ENCODE peak calls at places on chromosome 20, in ten cellular contexts. One of them, this sample, is unnamed.

GRCh38 chr20:19265646-19266374 is 53.4 kb downstream of the SLC24A3 start:
- DNase-seq in tibial nerve: no peak
- DNase-seq in esophagus squamous epithelium: no peak
- DNase-seq in right lobe of liver: no peak
- DNase-seq in uterus: no peak
- DNase-seq in breast epithelium: no peak
- DNase-seq in neural progenitor cell: no peak
- DNase-seq in PC-3: no peak
- DNase-seq in hepatocyte: no peak
- DNase-seq in HCT116: no peak
- DNase-seq in this sample: no peak

GRCh38 chr20:46121531-46121930 is 3.4 kb downstream of the CD40 start:
- DNase-seq in tibial nerve: no peak
- DNase-seq in esophagus squamous epithelium: no peak
- DNase-seq in right lobe of liver: no peak
- DNase-seq in uterus: no peak
- DNase-seq in breast epithelium: no peak
- DNase-seq in neural progenitor cell: no peak
- DNase-seq in PC-3: no peak
- DNase-seq in hepatocyte: no peak
- DNase-seq in HCT116: no peak
- DNase-seq in this sample: no peak

GRCh38 chr20:58965270-58966064 is 15.6 kb upstream of the NELFCD start:
- DNase-seq in tibial nerve: no peak
- DNase-seq in esophagus squamous epithelium: no peak
- DNase-seq in right lobe of liver: no peak
- DNase-seq in uterus: no peak
- DNase-seq in breast epithelium: no peak
- DNase-seq in neural progenitor cell: peak
- DNase-seq in PC-3: no peak
- DNase-seq in hepatocyte: no peak
- DNase-seq in HCT116: no peak
- DNase-seq in this sample: no peak

GRCh38 chr20:38307371-38308046 is 3.6 kb downstream of the BPI start:
- DNase-seq in tibial nerve: no peak
- DNase-seq in esophagus squamous epithelium: no peak
- DNase-seq in right lobe of liver: no peak
- DNase-seq in uterus: no peak
- DNase-seq in breast epithelium: no peak
- DNase-seq in neural progenitor cell: peak
- DNase-seq in PC-3: no peak
- DNase-seq in hepatocyte: no peak
- DNase-seq in HCT116: no peak
- DNase-seq in this sample: no peak

GRCh38 chr20:58173091-58173490 is 55.4 kb downstream of the ANKRD60 start:
- DNase-seq in tibial nerve: no peak
- DNase-seq in esophagus squamous epithelium: no peak
- DNase-seq in right lobe of liver: no peak
- DNase-seq in uterus: no peak
- DNase-seq in breast epithelium: no peak
- DNase-seq in neural progenitor cell: no peak
- DNase-seq in PC-3: no peak
- DNase-seq in hepatocyte: no peak
- DNase-seq in HCT116: no peak
- DNase-seq in this sample: no peak

GRCh38 chr20:1711826-1712601 is 54.4 kb upstream of the SIRPG start:
- DNase-seq in tibial nerve: no peak
- DNase-seq in esophagus squamous epithelium: no peak
- DNase-seq in right lobe of liver: no peak
- DNase-seq in uterus: no peak
- DNase-seq in breast epithelium: no peak
- DNase-seq in neural progenitor cell: no peak
- DNase-seq in PC-3: no peak
- DNase-seq in hepatocyte: no peak
- DNase-seq in HCT116: no peak
- DNase-seq in this sample: no peak

GRCh38 chr20:51116765-51117686 is 94.1 kb upstream of the KCNG1 start:
- DNase-seq in tibial nerve: no peak
- DNase-seq in esophagus squamous epithelium: no peak
- DNase-seq in right lobe of liver: no peak
- DNase-seq in uterus: peak
- DNase-seq in breast epithelium: no peak
- DNase-seq in neural progenitor cell: no peak
- DNase-seq in PC-3: peak
- DNase-seq in hepatocyte: no peak
- DNase-seq in HCT116: no peak
- DNase-seq in this sample: no peak

GRCh38 chr20:51767018-51767866 is 948 bp downstream of the ATP9A start:
- DNase-seq in tibial nerve: peak
- DNase-seq in esophagus squamous epithelium: no peak
- DNase-seq in right lobe of liver: peak
- DNase-seq in uterus: peak
- DNase-seq in breast epithelium: peak
- DNase-seq in neural progenitor cell: peak
- DNase-seq in PC-3: peak
- DNase-seq in hepatocyte: peak
- DNase-seq in HCT116: peak
- DNase-seq in this sample: no peak

GRCh38 chr20:63441777-63442493 is 30.5 kb downstream of the KCNQ2 start:
- DNase-seq in tibial nerve: no peak
- DNase-seq in esophagus squamous epithelium: no peak
- DNase-seq in right lobe of liver: no peak
- DNase-seq in uterus: no peak
- DNase-seq in breast epithelium: no peak
- DNase-seq in neural progenitor cell: peak
- DNase-seq in PC-3: peak
- DNase-seq in hepatocyte: peak
- DNase-seq in HCT116: peak
- DNase-seq in this sample: peak

GRCh38 chr20:63438121-63438520 is 34.3 kb downstream of the KCNQ2 start:
- DNase-seq in tibial nerve: no peak
- DNase-seq in esophagus squamous epithelium: no peak
- DNase-seq in right lobe of liver: no peak
- DNase-seq in uterus: no peak
- DNase-seq in breast epithelium: no peak
- DNase-seq in neural progenitor cell: no peak
- DNase-seq in PC-3: no peak
- DNase-seq in hepatocyte: no peak
- DNase-seq in HCT116: no peak
- DNase-seq in this sample: no peak

GRCh38 chr20:63441136-63441776 is 31.2 kb downstream of the KCNQ2 start:
- DNase-seq in tibial nerve: no peak
- DNase-seq in esophagus squamous epithelium: no peak
- DNase-seq in right lobe of liver: no peak
- DNase-seq in uterus: no peak
- DNase-seq in breast epithelium: no peak
- DNase-seq in neural progenitor cell: no peak
- DNase-seq in PC-3: no peak
- DNase-seq in hepatocyte: no peak
- DNase-seq in HCT116: no peak
- DNase-seq in this sample: no peak

GRCh38 chr20:63440366-63440955 is 32.0 kb downstream of the KCNQ2 start:
- DNase-seq in tibial nerve: no peak
- DNase-seq in esophagus squamous epithelium: no peak
- DNase-seq in right lobe of liver: no peak
- DNase-seq in uterus: no peak
- DNase-seq in breast epithelium: no peak
- DNase-seq in neural progenitor cell: no peak
- DNase-seq in PC-3: no peak
- DNase-seq in hepatocyte: no peak
- DNase-seq in HCT116: no peak
- DNase-seq in this sample: no peak

DNA sequence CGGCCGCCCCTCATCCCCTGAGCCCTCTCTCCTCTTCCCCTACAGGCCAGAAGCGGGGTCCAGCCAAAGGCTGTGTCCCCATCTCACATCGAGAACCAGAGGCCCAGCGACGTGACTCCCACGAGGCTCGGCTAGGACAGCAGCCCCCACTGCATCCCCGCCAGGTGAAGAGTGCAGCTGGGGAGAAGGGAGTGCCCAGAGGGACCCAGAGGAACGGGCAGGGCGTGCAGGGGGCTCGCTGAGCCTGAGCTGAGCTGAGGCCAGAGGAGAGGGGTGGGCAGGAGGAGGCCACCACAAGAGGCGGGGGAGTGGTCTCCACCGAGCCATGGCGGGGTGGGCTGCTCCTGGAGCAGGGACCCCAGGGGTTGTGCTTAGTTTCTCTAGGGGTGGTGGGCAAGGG is 32.6 kb downstream of the KCNQ2 start:
- DNase-seq in tibial nerve: no peak
- DNase-seq in esophagus squamous epithelium: no peak
- DNase-seq in right lobe of liver: no peak
- DNase-seq in uterus: no peak
- DNase-seq in breast epithelium: no peak
- DNase-seq in neural progenitor cell: no peak
- DNase-seq in PC-3: no peak
- DNase-seq in hepatocyte: no peak
- DNase-seq in HCT116: no peak
- DNase-seq in this sample: no peak
- H3K4me3 ChIP-seq in tibial nerve: no peak
- H3K4me3 ChIP-seq in esophagus squamous epithelium: no peak
- H3K4me3 ChIP-seq in right lobe of liver: no peak
- H3K4me3 ChIP-seq in uterus: no peak
- H3K4me3 ChIP-seq in breast epithelium: no peak
- H3K4me3 ChIP-seq in neural progenitor cell: no peak
- H3K4me3 ChIP-seq in PC-3: no peak
- H3K4me3 ChIP-seq in hepatocyte: no peak
- H3K4me3 ChIP-seq in HCT116: no peak
- H3K4me3 ChIP-seq in this sample: no peak

GRCh38 chr20:44576297-44576696 is 6.1 kb upstream of the PKIG start:
- DNase-seq in tibial nerve: no peak
- DNase-seq in esophagus squamous epithelium: no peak
- DNase-seq in right lobe of liver: no peak
- DNase-seq in uterus: no peak
- DNase-seq in breast epithelium: no peak
- DNase-seq in neural progenitor cell: no peak
- DNase-seq in PC-3: peak
- DNase-seq in hepatocyte: no peak
- DNase-seq in HCT116: no peak
- DNase-seq in this sample: no peak

GRCh38 chr20:44582321-44583025 is at the start of gene PKIG:
- DNase-seq in tibial nerve: no peak
- DNase-seq in esophagus squamous epithelium: no peak
- DNase-seq in right lobe of liver: no peak
- DNase-seq in uterus: peak
- DNase-seq in breast epithelium: no peak
- DNase-seq in neural progenitor cell: peak
- DNase-seq in PC-3: no peak
- DNase-seq in hepatocyte: peak
- DNase-seq in HCT116: no peak
- DNase-seq in this sample: no peak

GRCh38 chr20:44580581-44581268 is 1.7 kb upstream of the PKIG start:
- DNase-seq in tibial nerve: no peak
- DNase-seq in esophagus squamous epithelium: no peak
- DNase-seq in right lobe of liver: no peak
- DNase-seq in uterus: no peak
- DNase-seq in breast epithelium: no peak
- DNase-seq in neural progenitor cell: no peak
- DNase-seq in PC-3: peak
- DNase-seq in hepatocyte: no peak
- DNase-seq in HCT116: no peak
- DNase-seq in this sample: no peak

GRCh38 chr20:44581515-44581914 is 864 bp upstream of the PKIG start:
- DNase-seq in tibial nerve: no peak
- DNase-seq in esophagus squamous epithelium: no peak
- DNase-seq in right lobe of liver: no peak
- DNase-seq in uterus: no peak
- DNase-seq in breast epithelium: no peak
- DNase-seq in neural progenitor cell: no peak
- DNase-seq in PC-3: no peak
- DNase-seq in hepatocyte: no peak
- DNase-seq in HCT116: no peak
- DNase-seq in this sample: no peak

DNA sequence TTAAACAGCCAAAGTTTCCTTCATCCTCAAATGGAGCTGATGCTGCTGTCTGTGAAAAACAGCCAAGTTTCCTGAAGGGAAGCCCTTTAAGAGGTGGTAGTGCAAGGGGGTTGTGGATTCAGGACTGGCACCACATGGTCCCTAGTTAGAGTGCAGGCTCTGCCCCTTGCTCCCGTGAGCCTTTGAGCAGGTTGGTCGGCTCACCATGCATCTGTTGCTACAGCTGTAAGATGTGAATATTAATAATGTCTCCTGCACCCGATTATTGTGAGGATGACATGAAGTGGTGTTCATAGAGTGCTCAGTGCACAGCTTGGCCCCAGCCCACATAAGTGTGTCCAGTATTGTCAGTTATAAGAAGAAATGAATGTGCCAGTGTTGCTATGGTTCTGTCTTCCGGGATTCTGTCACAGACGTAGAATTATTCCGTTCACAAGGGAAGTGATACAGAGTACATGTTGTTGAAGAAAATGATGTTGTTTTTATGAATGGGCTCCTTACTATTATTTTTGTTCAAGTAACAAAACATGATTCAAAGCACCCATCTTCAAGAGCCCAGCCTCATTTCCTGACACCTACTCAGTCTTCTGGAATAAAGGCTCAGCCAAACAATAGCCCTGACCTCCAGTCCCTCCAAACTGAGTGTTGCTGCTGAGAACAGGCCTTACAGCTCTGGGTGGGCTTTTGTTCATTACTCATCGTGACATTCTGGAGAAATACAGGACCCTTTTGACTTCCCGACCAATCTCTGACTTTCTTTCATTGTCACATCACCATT is 2.9 kb upstream of the PKIG start:
- DNase-seq in tibial nerve: no peak
- DNase-seq in esophagus squamous epithelium: no peak
- DNase-seq in right lobe of liver: no peak
- DNase-seq in uterus: no peak
- DNase-seq in breast epithelium: no peak
- DNase-seq in neural progenitor cell: peak
- DNase-seq in PC-3: no peak
- DNase-seq in hepatocyte: no peak
- DNase-seq in HCT116: no peak
- DNase-seq in this sample: no peak
- H3K27ac ChIP-seq in tibial nerve: peak
- H3K27ac ChIP-seq in esophagus squamous epithelium: peak
- H3K27ac ChIP-seq in right lobe of liver: no peak
- H3K27ac ChIP-seq in uterus: peak
- H3K27ac ChIP-seq in breast epithelium: peak
- H3K27ac ChIP-seq in neural progenitor cell: peak
- H3K27ac ChIP-seq in PC-3: no peak
- H3K27ac ChIP-seq in hepatocyte: no peak
- H3K27ac ChIP-seq in HCT116: no peak
- H3K27ac ChIP-seq in this sample: no peak

GRCh38 chr20:23047738-23048214 is 1.7 kb downstream of the THBD start:
- DNase-seq in tibial nerve: no peak
- DNase-seq in esophagus squamous epithelium: no peak
- DNase-seq in right lobe of liver: no peak
- DNase-seq in uterus: no peak
- DNase-seq in breast epithelium: no peak
- DNase-seq in neural progenitor cell: peak
- DNase-seq in PC-3: no peak
- DNase-seq in hepatocyte: no peak
- DNase-seq in HCT116: no peak
- DNase-seq in this sample: no peak
- H3K4me3 ChIP-seq in tibial nerve: peak
- H3K4me3 ChIP-seq in esophagus squamous epithelium: peak
- H3K4me3 ChIP-seq in right lobe of liver: peak
- H3K4me3 ChIP-seq in uterus: peak
- H3K4me3 ChIP-seq in breast epithelium: peak
- H3K4me3 ChIP-seq in neural progenitor cell: no peak
- H3K4me3 ChIP-seq in PC-3: peak
- H3K4me3 ChIP-seq in hepatocyte: no peak
- H3K4me3 ChIP-seq in HCT116: no peak
- H3K4me3 ChIP-seq in this sample: no peak

GRCh38 chr20:17925300-17925939 is 43.2 kb downstream of the SNX5 start:
- DNase-seq in tibial nerve: no peak
- DNase-seq in esophagus squamous epithelium: no peak
- DNase-seq in right lobe of liver: no peak
- DNase-seq in uterus: no peak
- DNase-seq in breast epithelium: no peak
- DNase-seq in neural progenitor cell: no peak
- DNase-seq in PC-3: no peak
- DNase-seq in hepatocyte: peak
- DNase-seq in HCT116: no peak
- DNase-seq in this sample: no peak

GRCh38 chr20:17925940-17926300 is 42.7 kb downstream of the SNX5 start:
- DNase-seq in tibial nerve: no peak
- DNase-seq in esophagus squamous epithelium: no peak
- DNase-seq in right lobe of liver: no peak
- DNase-seq in uterus: no peak
- DNase-seq in breast epithelium: no peak
- DNase-seq in neural progenitor cell: no peak
- DNase-seq in PC-3: no peak
- DNase-seq in hepatocyte: no peak
- DNase-seq in HCT116: no peak
- DNase-seq in this sample: no peak

GRCh38 chr20:17928633-17929311 is 39.8 kb downstream of the SNX5 start:
- DNase-seq in tibial nerve: no peak
- DNase-seq in esophagus squamous epithelium: no peak
- DNase-seq in right lobe of liver: no peak
- DNase-seq in uterus: no peak
- DNase-seq in breast epithelium: no peak
- DNase-seq in neural progenitor cell: no peak
- DNase-seq in PC-3: no peak
- DNase-seq in hepatocyte: peak
- DNase-seq in HCT116: no peak
- DNase-seq in this sample: no peak

GRCh38 chr20:17931513-17931912 is 37.1 kb downstream of the SNX5 start:
- DNase-seq in tibial nerve: no peak
- DNase-seq in esophagus squamous epithelium: no peak
- DNase-seq in right lobe of liver: no peak
- DNase-seq in uterus: no peak
- DNase-seq in breast epithelium: no peak
- DNase-seq in neural progenitor cell: no peak
- DNase-seq in PC-3: no peak
- DNase-seq in hepatocyte: no peak
- DNase-seq in HCT116: no peak
- DNase-seq in this sample: no peak

DNA sequence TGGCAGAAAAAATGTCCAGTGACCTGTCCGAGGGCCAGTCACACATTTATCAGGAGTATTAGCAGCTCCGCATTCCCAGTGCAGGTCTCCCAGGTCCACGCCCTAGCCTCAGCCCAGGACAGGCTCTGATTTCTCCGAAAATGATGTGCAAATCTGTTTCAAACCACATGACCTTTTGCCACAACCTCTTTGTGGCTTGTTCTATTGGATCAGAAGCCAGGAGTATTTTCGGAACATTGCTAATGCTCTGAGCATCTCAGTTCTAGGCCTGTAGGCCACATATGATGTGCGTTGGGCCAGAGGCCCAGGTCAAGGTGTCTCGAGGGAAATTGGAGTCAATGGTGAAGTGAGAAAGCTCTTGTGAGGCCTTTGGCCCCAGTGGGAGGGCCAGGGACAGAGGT is 40.4 kb downstream of the SNX5 start:
- DNase-seq in tibial nerve: peak
- DNase-seq in esophagus squamous epithelium: no peak
- DNase-seq in right lobe of liver: no peak
- DNase-seq in uterus: no peak
- DNase-seq in breast epithelium: no peak
- DNase-seq in neural progenitor cell: no peak
- DNase-seq in PC-3: no peak
- DNase-seq in hepatocyte: no peak
- DNase-seq in HCT116: no peak
- DNase-seq in this sample: no peak
- H3K27ac ChIP-seq in tibial nerve: peak
- H3K27ac ChIP-seq in esophagus squamous epithelium: no peak
- H3K27ac ChIP-seq in right lobe of liver: no peak
- H3K27ac ChIP-seq in uterus: peak
- H3K27ac ChIP-seq in breast epithelium: peak
- H3K27ac ChIP-seq in neural progenitor cell: no peak
- H3K27ac ChIP-seq in PC-3: no peak
- H3K27ac ChIP-seq in hepatocyte: peak
- H3K27ac ChIP-seq in HCT116: no peak
- H3K27ac ChIP-seq in this sample: no peak

This sample was measured in effector memory CD4-positive, alpha-beta T cell.